ENCODE peak calls at places on chromosomes 12 and 14, in five cellular contexts. One of them, this sample, is unnamed.

GRCh38 chr12:124498178-124498869 is 69.1 kb downstream of the NCOR2 start:
- DNase-seq in progenitor cell of endocrine pancreas: no peak
- DNase-seq in NCI-H2029 treated with DMSO at 0.1 percent for 48 hours: no peak
- DNase-seq in GM18507: no peak
- DNase-seq in DMS53: no peak
- DNase-seq in this sample: no peak

GRCh38 chr12:96314723-96315122 is 85.5 kb downstream of the CDK17 start:
- DNase-seq in progenitor cell of endocrine pancreas: no peak
- DNase-seq in NCI-H2029 treated with DMSO at 0.1 percent for 48 hours: no peak
- DNase-seq in GM18507: no peak
- DNase-seq in DMS53: no peak
- DNase-seq in this sample: no peak

GRCh38 chr12:76417116-76417515 is 68.9 kb upstream of the BBS10 start:
- DNase-seq in progenitor cell of endocrine pancreas: no peak
- DNase-seq in NCI-H2029 treated with DMSO at 0.1 percent for 48 hours: no peak
- DNase-seq in GM18507: no peak
- DNase-seq in DMS53: no peak
- DNase-seq in this sample: no peak

GRCh38 chr12:3641428-3641883 is 111.5 kb downstream of the CRACR2A start:
- DNase-seq in progenitor cell of endocrine pancreas: no peak
- DNase-seq in NCI-H2029 treated with DMSO at 0.1 percent for 48 hours: no peak
- DNase-seq in GM18507: no peak
- DNase-seq in DMS53: peak
- DNase-seq in this sample: no peak

GRCh38 chr12:68977909-68978610 is 45.1 kb upstream of the CPM start:
- DNase-seq in progenitor cell of endocrine pancreas: no peak
- DNase-seq in NCI-H2029 treated with DMSO at 0.1 percent for 48 hours: no peak
- DNase-seq in GM18507: no peak
- DNase-seq in DMS53: no peak
- DNase-seq in this sample: no peak

GRCh38 chr12:111816065-111816615 is 25.9 kb upstream of the MAPKAPK5 start:
- DNase-seq in progenitor cell of endocrine pancreas: no peak
- DNase-seq in NCI-H2029 treated with DMSO at 0.1 percent for 48 hours: no peak
- DNase-seq in GM18507: no peak
- DNase-seq in DMS53: no peak
- DNase-seq in this sample: peak

GRCh38 chr12:46981627-46982026 is 97.8 kb upstream of the PCED1B start:
- DNase-seq in progenitor cell of endocrine pancreas: no peak
- DNase-seq in NCI-H2029 treated with DMSO at 0.1 percent for 48 hours: no peak
- DNase-seq in GM18507: no peak
- DNase-seq in DMS53: no peak
- DNase-seq in this sample: no peak

GRCh38 chr14:105173901-105174894 is 5.6 kb upstream of the JAG2 start:
- DNase-seq in progenitor cell of endocrine pancreas: no peak
- DNase-seq in NCI-H2029 treated with DMSO at 0.1 percent for 48 hours: no peak
- DNase-seq in GM18507: no peak
- DNase-seq in DMS53: peak
- DNase-seq in this sample: no peak

GRCh38 chr12:21502164-21502496 is 541 bp downstream of the GOLT1B start:
- DNase-seq in progenitor cell of endocrine pancreas: no peak
- DNase-seq in NCI-H2029 treated with DMSO at 0.1 percent for 48 hours: no peak
- DNase-seq in GM18507: no peak
- DNase-seq in DMS53: peak
- DNase-seq in this sample: no peak

GRCh38 chr14:31253746-31254471 is 46.3 kb upstream of the HECTD1 start:
- DNase-seq in progenitor cell of endocrine pancreas: no peak
- DNase-seq in NCI-H2029 treated with DMSO at 0.1 percent for 48 hours: no peak
- DNase-seq in GM18507: no peak
- DNase-seq in DMS53: no peak
- DNase-seq in this sample: no peak

GRCh38 chr12:107558141-107558815 is 127.3 kb upstream of the PWP1 start:
- DNase-seq in progenitor cell of endocrine pancreas: no peak
- DNase-seq in NCI-H2029 treated with DMSO at 0.1 percent for 48 hours: peak
- DNase-seq in GM18507: no peak
- DNase-seq in DMS53: no peak
- DNase-seq in this sample: no peak

GRCh38 chr14:71089974-71090373 is 182.7 kb downstream of the PCNX1 start:
- DNase-seq in progenitor cell of endocrine pancreas: no peak
- DNase-seq in NCI-H2029 treated with DMSO at 0.1 percent for 48 hours: no peak
- DNase-seq in GM18507: no peak
- DNase-seq in DMS53: no peak
- DNase-seq in this sample: no peak

GRCh38 chr14:105891631-105892452 is 365.5 kb downstream of the TMEM121 start:
- DNase-seq in progenitor cell of endocrine pancreas: no peak
- DNase-seq in NCI-H2029 treated with DMSO at 0.1 percent for 48 hours: no peak
- DNase-seq in GM18507: no peak
- DNase-seq in DMS53: no peak
- DNase-seq in this sample: no peak

GRCh38 chr14:105305350-105305749 is 4.5 kb upstream of the BRF1 start:
- DNase-seq in progenitor cell of endocrine pancreas: no peak
- DNase-seq in NCI-H2029 treated with DMSO at 0.1 percent for 48 hours: no peak
- DNase-seq in GM18507: no peak
- DNase-seq in DMS53: no peak
- DNase-seq in this sample: no peak

GRCh38 chr14:86055512-86055911 is 525.6 kb downstream of the FLRT2 start:
- DNase-seq in progenitor cell of endocrine pancreas: no peak
- DNase-seq in NCI-H2029 treated with DMSO at 0.1 percent for 48 hours: no peak
- DNase-seq in GM18507: no peak
- DNase-seq in DMS53: peak
- DNase-seq in this sample: no peak

GRCh38 chr14:70782361-70782760 is 27.0 kb downstream of the MAP3K9 start:
- DNase-seq in progenitor cell of endocrine pancreas: no peak
- DNase-seq in NCI-H2029 treated with DMSO at 0.1 percent for 48 hours: no peak
- DNase-seq in GM18507: no peak
- DNase-seq in DMS53: peak
- DNase-seq in this sample: no peak